ENCODE peak calls at places on chromosomes 2 and 18, in ten cellular contexts. C is fibroblast of lung, A is mammary epithelial cell, U is mesenchymal stem cell, I is GM23248, F is hepatocyte, S is K562, V is GM23338, W is neuronal stem cell, K is astrocyte. J is an unnamed sample.

GRCh38 chr18:46070683-46071614 is 1.1 kb downstream of the PSTPIP2 start:
- DNase-seq in C (no peak), A (no peak), U (no peak), I (no peak), F (no peak), S (no peak), V (peak), W (no peak), K (no peak), J (no peak)

GRCh38 chr18:6729247-6730091 is at the start of gene ARHGAP28:
- DNase-seq in C (peak), A (peak), U (peak), I (peak), F (peak), S (peak), V (peak), W (peak), K (peak), J (peak)

GRCh38 chr18:32530947-32531651 is 60.4 kb upstream of the GAREM1 start:
- DNase-seq in C (peak), A (peak), U (peak), I (peak), F (peak), S (no peak), V (no peak), W (no peak), K (peak), J (no peak)

GRCh38 chr2:43729775-43730174 is 44.1 kb upstream of the DYNC2LI1 start:
- DNase-seq in C (no peak), A (no peak), U (no peak), I (no peak), F (no peak), S (no peak), V (peak), W (no peak), K (no peak), J (no peak)

GRCh38 chr2:136375017-136375901 is 257.3 kb upstream of the CXCR4 start:
- DNase-seq in C (no peak), A (peak), U (no peak), I (no peak), F (no peak), S (no peak), V (no peak), W (no peak), K (no peak), J (no peak)

GRCh38 chr2:238513346-238513745 is 86.6 kb downstream of the ASB1 start:
- DNase-seq in C (peak), A (peak), U (peak), I (peak), F (peak), S (peak), V (peak), W (peak), K (no peak), J (peak)

GRCh38 chr18:44342946-44343345 is 337.7 kb upstream of the SETBP1 start:
- DNase-seq in C (no peak), A (no peak), U (no peak), I (no peak), F (no peak), S (no peak), V (no peak), W (no peak), K (no peak), J (no peak)

GRCh38 chr2:96258393-96259022 is 7.3 kb downstream of the TMEM127 start:
- DNase-seq in C (no peak), A (no peak), U (no peak), I (no peak), F (no peak), S (no peak), V (no peak), W (no peak), K (no peak), J (no peak)

GRCh38 chr2:1662606-1663180 is 81.6 kb downstream of the PXDN start:
- DNase-seq in C (no peak), A (no peak), U (no peak), I (no peak), F (no peak), S (no peak), V (no peak), W (no peak), K (no peak), J (no peak)

GRCh38 chr2:128380061-128380889 is 61.6 kb upstream of the HS6ST1 start:
- DNase-seq in C (no peak), A (no peak), U (no peak), I (no peak), F (no peak), S (no peak), V (no peak), W (no peak), K (no peak), J (no peak)

GRCh38 chr2:230254152-230254881 is 28.8 kb downstream of the SP140 start:
- DNase-seq in C (no peak), A (no peak), U (no peak), I (no peak), F (no peak), S (no peak), V (no peak), W (no peak), K (no peak), J (no peak)

GRCh38 chr2:172698041-172698863 is 37.4 kb upstream of the RAPGEF4 start:
- DNase-seq in C (peak), A (peak), U (peak), I (peak), F (peak), S (peak), V (no peak), W (no peak), K (peak), J (no peak)

GRCh38 chr18:36850527-36851201 is 21.7 kb downstream of the KIAA1328 start:
- DNase-seq in C (peak), A (peak), U (peak), I (peak), F (peak), S (peak), V (no peak), W (no peak), K (peak), J (no peak)

GRCh38 chr2:170002096-170002495 is 174.8 kb downstream of the UBR3 start:
- DNase-seq in C (no peak), A (no peak), U (no peak), I (no peak), F (no peak), S (no peak), V (peak), W (no peak), K (no peak), J (no peak)

GRCh38 chr2:128735296-128735960 is 416.8 kb upstream of the HS6ST1 start:
- DNase-seq in C (no peak), A (no peak), U (no peak), I (no peak), F (no peak), S (no peak), V (peak), W (no peak), K (no peak), J (no peak)

GRCh38 chr2:63301481-63301880 is 250.9 kb downstream of the OTX1 start:
- DNase-seq in C (no peak), A (no peak), U (no peak), I (no peak), F (no peak), S (no peak), V (peak), W (no peak), K (no peak), J (peak)

GRCh38 chr2:236867441-236868260 is 218.0 kb upstream of the COPS8 start:
- DNase-seq in C (peak), A (peak), U (peak), I (no peak), F (no peak), S (no peak), V (no peak), W (no peak), K (peak), J (no peak)

GRCh38 chr2:174336403-174337336 is 1.9 kb downstream of the SP9 start:
- DNase-seq in C (no peak), A (peak), U (peak), I (no peak), F (peak), S (peak), V (peak), W (peak), K (no peak), J (peak)

GRCh38 chr2:174334781-174335604 is at the start of gene SP9:
- DNase-seq in C (peak), A (no peak), U (peak), I (peak), F (peak), S (peak), V (peak), W (peak), K (peak), J (peak)

GRCh38 chr2:174334278-174334715 is 457 bp upstream of the SP9 start:
- DNase-seq in C (no peak), A (no peak), U (peak), I (no peak), F (no peak), S (no peak), V (peak), W (peak), K (no peak), J (peak)

GRCh38 chr2:174337337-174338154 is 2.8 kb downstream of the SP9 start:
- DNase-seq in C (peak), A (peak), U (peak), I (no peak), F (peak), S (peak), V (peak), W (peak), K (peak), J (peak)

GRCh38 chr2:174335605-174336402 is 1.1 kb downstream of the SP9 start:
- DNase-seq in C (peak), A (peak), U (peak), I (peak), F (peak), S (peak), V (peak), W (peak), K (no peak), J (peak)
- H3K4me3 ChIP-seq in C (no peak), A (peak), U (peak), I (peak), F (peak), S (peak), V (peak), W (peak), K (peak), J (peak)

DNA sequence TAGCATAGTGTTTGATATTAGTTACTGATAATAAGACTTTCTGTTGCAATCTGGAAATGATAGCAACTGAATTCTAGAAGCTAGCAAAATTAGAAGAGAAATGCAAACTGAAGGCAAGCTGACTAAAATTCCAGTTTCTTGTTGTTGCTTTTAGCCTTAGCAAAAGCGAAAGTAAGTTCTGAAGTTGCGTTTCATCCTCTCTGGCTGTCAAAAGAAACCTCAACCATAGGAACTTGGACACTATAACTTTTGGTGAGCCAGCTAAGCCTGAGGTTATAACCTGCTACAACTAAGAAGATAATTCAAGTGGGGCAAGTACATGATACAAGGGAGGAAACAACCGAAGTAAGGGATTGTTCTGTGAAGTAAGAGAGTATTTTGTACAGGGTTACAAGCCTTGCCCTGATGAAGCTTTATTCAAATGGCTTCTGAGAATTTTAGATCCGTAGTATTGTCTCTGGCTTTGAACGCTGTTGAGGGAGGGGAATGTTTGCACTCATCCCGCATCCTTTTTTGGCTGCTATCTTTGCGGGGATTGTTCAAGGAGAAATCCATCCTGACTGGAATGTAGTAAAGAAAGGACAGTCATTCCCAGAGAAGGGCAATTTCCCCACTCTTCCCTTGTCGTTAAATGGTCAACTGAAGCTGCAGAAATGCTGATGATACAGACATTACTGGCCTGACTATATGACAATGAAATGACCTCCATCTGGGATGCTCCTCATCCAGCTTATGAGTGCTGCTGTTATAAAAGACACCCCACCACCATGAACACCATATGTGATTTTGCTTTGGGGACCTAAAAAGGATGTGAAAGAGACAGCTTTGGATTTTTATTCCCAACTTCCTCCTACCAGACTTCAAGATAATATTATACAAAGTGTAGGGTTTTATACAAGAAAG is 7.0 kb upstream of the TMX3 start:
- DNase-seq in C (no peak), A (peak), U (peak), I (peak), F (no peak), S (no peak), V (no peak), W (no peak), K (no peak), J (no peak)
- H2AFZ ChIP-seq in C (peak), A (peak), U (no peak), I (peak), F (no peak), S (no peak), V (no peak), W (no peak), K (no peak), J (no peak)

DNA sequence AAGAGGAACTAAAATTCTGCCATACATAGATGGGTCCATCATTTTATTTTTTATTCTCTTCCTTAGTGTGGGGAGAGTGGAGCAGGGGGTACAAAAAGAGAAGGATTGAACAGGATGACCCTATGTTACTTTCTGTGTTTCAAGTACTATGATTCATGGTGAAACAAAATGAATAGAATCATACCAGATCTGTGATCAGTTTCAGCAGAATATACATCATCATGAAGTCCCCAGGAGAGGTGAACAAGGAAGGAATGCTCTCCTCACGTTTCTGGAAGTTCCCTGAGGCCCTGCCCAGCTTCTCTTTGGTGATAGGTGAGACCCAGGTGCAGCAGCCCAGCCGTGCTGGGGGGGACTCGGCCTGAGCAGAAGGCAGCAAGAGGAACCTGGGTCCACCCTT is 121.4 kb downstream of the ARL4C start:
- DNase-seq in C (no peak), A (peak), U (no peak), I (no peak), F (no peak), S (no peak), V (no peak), W (no peak), K (no peak), J (no peak)
- H3K27ac ChIP-seq in C (no peak), A (peak), U (no peak), I (no peak), F (no peak), S (no peak), V (no peak), W (no peak), K (no peak), J (no peak)

GRCh38 chr2:109195193-109196045 is 66.4 kb downstream of the SH3RF3 start:
- DNase-seq in C (no peak), A (no peak), U (no peak), I (no peak), F (no peak), S (no peak), V (no peak), W (no peak), K (no peak), J (no peak)
- H3K4me3 ChIP-seq in C (no peak), A (no peak), U (no peak), I (no peak), F (no peak), S (no peak), V (no peak), W (no peak), K (no peak), J (no peak)

GRCh38 chr2:46134531-46135229 is 162.5 kb upstream of the EPAS1 start:
- DNase-seq in C (peak), A (peak), U (peak), I (peak), F (no peak), S (peak), V (no peak), W (no peak), K (peak), J (no peak)

GRCh38 chr2:46126571-46126970 is 170.6 kb upstream of the EPAS1 start:
- DNase-seq in C (no peak), A (no peak), U (no peak), I (no peak), F (no peak), S (no peak), V (no peak), W (no peak), K (no peak), J (no peak)

GRCh38 chr2:46132996-46133395 is 164.2 kb upstream of the EPAS1 start:
- DNase-seq in C (no peak), A (no peak), U (no peak), I (no peak), F (no peak), S (no peak), V (no peak), W (no peak), K (no peak), J (no peak)

GRCh38 chr2:46127176-46127575 is 170.0 kb upstream of the EPAS1 start:
- DNase-seq in C (no peak), A (no peak), U (no peak), I (no peak), F (no peak), S (no peak), V (no peak), W (no peak), K (no peak), J (no peak)

GRCh38 chr2:46130511-46130910 is 166.7 kb upstream of the EPAS1 start:
- DNase-seq in C (no peak), A (no peak), U (no peak), I (no peak), F (no peak), S (no peak), V (no peak), W (no peak), K (no peak), J (no peak)
- H2AFZ ChIP-seq in C (no peak), A (no peak), U (no peak), I (no peak), F (no peak), S (no peak), V (no peak), W (no peak), K (no peak), J (no peak)

DNA sequence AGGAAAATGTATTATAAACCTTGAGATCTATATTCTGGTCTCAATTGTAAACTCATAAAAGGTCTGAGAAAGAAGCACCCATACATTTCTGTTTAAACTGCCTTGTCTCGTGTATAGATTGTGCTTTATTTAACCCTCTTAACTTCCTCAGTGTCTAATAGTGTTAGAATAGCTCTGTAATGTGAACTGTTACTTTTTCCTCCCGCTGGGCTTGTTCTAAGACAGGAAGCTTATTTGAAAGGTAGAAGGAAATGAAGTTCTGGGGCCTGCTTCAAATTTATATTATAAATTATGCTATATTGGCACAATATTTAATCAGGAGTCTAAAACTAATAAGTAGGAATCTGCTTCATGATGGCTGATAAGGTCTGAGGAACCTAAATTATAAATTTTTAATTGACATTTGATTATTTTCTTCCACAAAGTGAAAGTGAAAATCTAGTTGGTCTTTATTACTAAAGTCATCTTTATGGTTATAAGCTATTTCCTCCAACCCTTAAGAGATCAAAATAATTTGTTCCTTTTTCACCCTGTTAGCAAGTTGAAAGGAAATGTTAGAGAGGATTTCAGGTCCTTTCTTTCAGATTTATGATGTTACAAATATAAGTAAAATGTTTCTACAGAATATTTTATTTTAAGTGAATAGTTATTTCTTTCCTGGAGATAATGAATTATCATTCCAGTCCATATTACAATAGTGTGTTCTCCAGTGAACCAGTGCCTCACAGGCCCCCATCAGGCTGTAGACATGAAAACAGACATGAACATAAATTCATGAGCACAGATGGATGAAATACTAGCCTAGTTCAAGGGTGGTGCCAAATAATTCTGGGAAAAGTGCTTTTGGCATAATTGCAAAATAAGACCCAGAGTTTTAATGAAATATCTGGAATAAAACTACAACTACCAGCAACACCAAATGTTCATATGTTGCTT is 7.9 kb downstream of the MFSD6 start:
- DNase-seq in C (no peak), A (no peak), U (no peak), I (no peak), F (no peak), S (no peak), V (no peak), W (no peak), K (no peak), J (no peak)
- H3K27ac ChIP-seq in C (no peak), A (no peak), U (no peak), I (no peak), F (no peak), S (no peak), V (no peak), W (no peak), K (no peak), J (no peak)

DNA sequence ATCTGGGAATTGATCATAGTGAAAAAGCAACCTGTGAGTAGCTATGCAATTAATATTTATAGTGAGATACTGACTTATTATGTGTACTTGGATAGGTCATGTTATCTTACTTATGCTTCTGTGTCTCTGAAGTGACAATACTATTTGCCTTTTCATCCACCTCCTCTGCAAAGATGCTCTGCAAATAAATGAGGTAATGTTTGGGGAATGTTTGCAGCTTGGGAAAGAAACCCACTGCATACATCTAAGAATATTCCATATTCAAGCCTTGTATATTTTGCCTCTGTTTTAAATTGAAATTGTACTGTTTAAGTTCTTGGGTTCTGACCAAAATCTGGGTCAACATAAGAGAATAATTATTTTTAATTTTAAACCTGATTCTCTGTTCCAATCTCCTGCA is 217.4 kb upstream of the DTNA start:
- DNase-seq in C (peak), A (peak), U (no peak), I (peak), F (peak), S (no peak), V (peak), W (no peak), K (no peak), J (no peak)
- H3K4me3 ChIP-seq in C (peak), A (no peak), U (peak), I (peak), F (peak), S (no peak), V (peak), W (no peak), K (peak), J (peak)

DNA sequence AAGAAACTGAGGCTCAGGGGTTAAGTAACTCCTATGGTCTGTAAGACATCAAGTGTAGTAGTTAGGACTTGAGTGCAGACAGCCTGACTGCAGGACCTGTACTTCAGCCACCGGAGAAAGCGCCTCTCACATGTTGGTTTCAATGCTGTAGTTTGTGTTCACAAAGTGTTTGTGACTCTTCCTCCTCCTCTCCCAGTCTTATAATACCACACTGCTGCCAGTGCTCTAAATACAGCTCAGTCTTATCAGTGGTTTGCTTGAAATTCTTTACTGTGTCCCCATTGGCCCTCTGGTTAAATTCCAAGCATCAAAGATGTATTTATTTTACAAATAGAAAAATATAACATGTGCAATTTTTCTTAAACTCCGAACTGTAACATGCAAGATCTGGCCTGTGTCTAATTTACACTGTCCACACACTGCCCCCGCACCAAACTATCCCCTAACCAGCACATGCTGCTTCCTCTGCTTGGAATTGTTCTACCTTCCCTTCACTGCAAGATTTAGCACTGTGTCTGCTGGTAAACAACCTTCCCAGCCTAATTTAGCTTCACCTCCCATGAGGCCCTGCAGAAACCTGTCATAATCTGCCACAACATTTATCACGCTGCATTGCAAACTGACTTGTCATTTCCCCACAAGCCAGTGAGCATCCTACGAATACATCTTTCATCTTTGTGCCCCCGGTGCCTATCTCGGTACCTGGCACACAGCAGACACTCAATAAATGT is 77.1 kb downstream of the SUMO1 start:
- DNase-seq in C (peak), A (no peak), U (peak), I (no peak), F (no peak), S (no peak), V (no peak), W (no peak), K (peak), J (no peak)
- H2AFZ ChIP-seq in C (no peak), A (no peak), U (no peak), I (no peak), F (no peak), S (no peak), V (peak), W (no peak), K (peak), J (no peak)

J was measured in neural progenitor cell.